ENCODE peak calls at places on chromosome 14, in four cellular contexts. One of them, this sample, is unnamed.

GRCh38 chr14:101719708-101720107 is 41.8 kb upstream of the PPP2R5C start:
- DNase-seq in CD8-positive, alpha-beta T cell: no peak
- DNase-seq in foreskin fibroblast: no peak
- DNase-seq in colonic mucosa: peak
- DNase-seq in this sample: no peak

GRCh38 chr14:94043111-94043755 is 17.1 kb downstream of the OTUB2 start:
- DNase-seq in foreskin fibroblast: peak
- DNase-seq in colonic mucosa: no peak
- DNase-seq in CD8-positive, alpha-beta T cell: no peak
- DNase-seq in this sample: no peak

GRCh38 chr14:61375218-61375617 is 53.8 kb downstream of the PRKCH start:
- DNase-seq in colonic mucosa: no peak
- DNase-seq in CD8-positive, alpha-beta T cell: no peak
- DNase-seq in foreskin fibroblast: no peak
- DNase-seq in this sample: no peak

GRCh38 chr14:99986416-99986815 is 78.8 kb upstream of the EVL start:
- DNase-seq in foreskin fibroblast: peak
- DNase-seq in CD8-positive, alpha-beta T cell: no peak
- DNase-seq in colonic mucosa: no peak
- DNase-seq in this sample: peak

GRCh38 chr14:88463318-88463717 is 77.9 kb downstream of the SPATA7 start:
- DNase-seq in CD8-positive, alpha-beta T cell: no peak
- DNase-seq in foreskin fibroblast: peak
- DNase-seq in colonic mucosa: peak
- DNase-seq in this sample: no peak

GRCh38 chr14:61109288-61109687 is 128.2 kb downstream of the SLC38A6 start:
- DNase-seq in CD8-positive, alpha-beta T cell: no peak
- DNase-seq in colonic mucosa: no peak
- DNase-seq in foreskin fibroblast: peak
- DNase-seq in this sample: no peak

GRCh38 chr14:72780771-72781170 is 113.1 kb downstream of the DPF3 start:
- DNase-seq in colonic mucosa: peak
- DNase-seq in foreskin fibroblast: peak
- DNase-seq in CD8-positive, alpha-beta T cell: no peak
- DNase-seq in this sample: peak

GRCh38 chr14:41071351-41071750 is 535.3 kb upstream of the LRFN5 start:
- DNase-seq in foreskin fibroblast: no peak
- DNase-seq in CD8-positive, alpha-beta T cell: no peak
- DNase-seq in colonic mucosa: no peak
- DNase-seq in this sample: no peak

GRCh38 chr14:88323520-88324199 is 591 bp upstream of the KCNK10 start:
- DNase-seq in foreskin fibroblast: peak
- DNase-seq in CD8-positive, alpha-beta T cell: no peak
- DNase-seq in colonic mucosa: no peak
- DNase-seq in this sample: no peak

GRCh38 chr14:64266206-64266605 is 28.0 kb downstream of the ESR2 start:
- DNase-seq in foreskin fibroblast: peak
- DNase-seq in CD8-positive, alpha-beta T cell: no peak
- DNase-seq in colonic mucosa: no peak
- DNase-seq in this sample: no peak

GRCh38 chr14:55846852-55847471 is 267.0 kb downstream of the KTN1 start:
- DNase-seq in colonic mucosa: no peak
- DNase-seq in CD8-positive, alpha-beta T cell: no peak
- DNase-seq in foreskin fibroblast: peak
- DNase-seq in this sample: no peak

GRCh38 chr14:74239848-74240793 is 872 bp downstream of the VSX2 start:
- DNase-seq in foreskin fibroblast: peak
- DNase-seq in colonic mucosa: no peak
- DNase-seq in CD8-positive, alpha-beta T cell: no peak
- DNase-seq in this sample: no peak

GRCh38 chr14:105999361-106000028 is 473.1 kb downstream of the TMEM121 start:
- DNase-seq in colonic mucosa: peak
- DNase-seq in foreskin fibroblast: no peak
- DNase-seq in CD8-positive, alpha-beta T cell: no peak
- DNase-seq in this sample: no peak

GRCh38 chr14:75315143-75315542 is 36.5 kb downstream of the FOS start:
- DNase-seq in colonic mucosa: peak
- DNase-seq in foreskin fibroblast: peak
- DNase-seq in CD8-positive, alpha-beta T cell: no peak
- DNase-seq in this sample: no peak

GRCh38 chr14:80634106-80634758 is 307.3 kb downstream of the CEP128 start:
- DNase-seq in foreskin fibroblast: peak
- DNase-seq in CD8-positive, alpha-beta T cell: no peak
- DNase-seq in colonic mucosa: no peak
- DNase-seq in this sample: no peak

GRCh38 chr14:33184587-33184986 is 245.9 kb downstream of the NPAS3 start:
- DNase-seq in colonic mucosa: no peak
- DNase-seq in foreskin fibroblast: peak
- DNase-seq in CD8-positive, alpha-beta T cell: no peak
- DNase-seq in this sample: no peak

GRCh38 chr14:100536721-100537700 is 50.2 kb downstream of the BEGAIN start:
- DNase-seq in colonic mucosa: peak
- DNase-seq in CD8-positive, alpha-beta T cell: no peak
- DNase-seq in foreskin fibroblast: no peak
- DNase-seq in this sample: no peak

GRCh38 chr14:56918849-56919574 is 108.7 kb upstream of the OTX2 start:
- DNase-seq in CD8-positive, alpha-beta T cell: no peak
- DNase-seq in foreskin fibroblast: no peak
- DNase-seq in colonic mucosa: no peak
- DNase-seq in this sample: no peak

GRCh38 chr14:75847584-75847983 is 134.2 kb downstream of the TGFB3 start:
- DNase-seq in CD8-positive, alpha-beta T cell: no peak
- DNase-seq in foreskin fibroblast: no peak
- DNase-seq in colonic mucosa: no peak
- DNase-seq in this sample: no peak

GRCh38 chr14:100790785-100791667 is 34.9 kb upstream of the MEG3 start:
- DNase-seq in foreskin fibroblast: no peak
- DNase-seq in CD8-positive, alpha-beta T cell: no peak
- DNase-seq in colonic mucosa: no peak
- DNase-seq in this sample: peak

GRCh38 chr14:35229495-35230089 is 62.6 kb upstream of the PSMA6 start:
- DNase-seq in CD8-positive, alpha-beta T cell: no peak
- DNase-seq in foreskin fibroblast: no peak
- DNase-seq in colonic mucosa: no peak
- DNase-seq in this sample: no peak

GRCh38 chr14:52014601-52015267 is 25.4 kb downstream of the RTRAF start:
- DNase-seq in CD8-positive, alpha-beta T cell: no peak
- DNase-seq in colonic mucosa: no peak
- DNase-seq in foreskin fibroblast: no peak
- DNase-seq in this sample: no peak

GRCh38 chr14:106694638-106695393 is 1168.4 kb downstream of the TMEM121 start:
- DNase-seq in CD8-positive, alpha-beta T cell: peak
- DNase-seq in colonic mucosa: no peak
- DNase-seq in foreskin fibroblast: no peak
- DNase-seq in this sample: no peak

GRCh38 chr14:100546051-100546443 is 41.2 kb downstream of the BEGAIN start:
- DNase-seq in CD8-positive, alpha-beta T cell: peak
- DNase-seq in colonic mucosa: peak
- DNase-seq in foreskin fibroblast: no peak
- DNase-seq in this sample: no peak

GRCh38 chr14:49549881-49550280 is 36.3 kb downstream of the RPS29 start:
- DNase-seq in foreskin fibroblast: peak
- DNase-seq in colonic mucosa: no peak
- DNase-seq in CD8-positive, alpha-beta T cell: no peak
- DNase-seq in this sample: no peak

GRCh38 chr14:64979336-64980074 is 7.2 kb upstream of the FNTB start:
- DNase-seq in CD8-positive, alpha-beta T cell: no peak
- DNase-seq in colonic mucosa: no peak
- DNase-seq in foreskin fibroblast: peak
- DNase-seq in this sample: no peak

GRCh38 chr14:70808402-70809237 is 693 bp downstream of the MAP3K9 start:
- DNase-seq in foreskin fibroblast: peak
- DNase-seq in colonic mucosa: peak
- DNase-seq in CD8-positive, alpha-beta T cell: peak
- DNase-seq in this sample: no peak

GRCh38 chr14:37974421-37974820 is 233.3 kb upstream of the SSTR1 start:
- DNase-seq in colonic mucosa: no peak
- DNase-seq in CD8-positive, alpha-beta T cell: no peak
- DNase-seq in foreskin fibroblast: peak
- DNase-seq in this sample: no peak

GRCh38 chr14:97703006-97703760 is 906.0 kb downstream of the VRK1 start:
- DNase-seq in CD8-positive, alpha-beta T cell: no peak
- DNase-seq in colonic mucosa: no peak
- DNase-seq in foreskin fibroblast: no peak
- DNase-seq in this sample: no peak

GRCh38 chr14:64825498-64825897 is 54.2 kb downstream of the SPTB start:
- DNase-seq in colonic mucosa: no peak
- DNase-seq in foreskin fibroblast: no peak
- DNase-seq in CD8-positive, alpha-beta T cell: no peak
- DNase-seq in this sample: no peak

GRCh38 chr14:27528328-27528727 is 930.5 kb upstream of the NOVA1 start:
- DNase-seq in CD8-positive, alpha-beta T cell: no peak
- DNase-seq in colonic mucosa: no peak
- DNase-seq in foreskin fibroblast: no peak
- DNase-seq in this sample: no peak

GRCh38 chr14:27945512-27945911 is 821.1 kb upstream of the FOXG1 start:
- DNase-seq in CD8-positive, alpha-beta T cell: no peak
- DNase-seq in foreskin fibroblast: no peak
- DNase-seq in colonic mucosa: no peak
- DNase-seq in this sample: no peak

GRCh38 chr14:100156776-100157175 is 2.7 kb downstream of the DEGS2 start:
- DNase-seq in foreskin fibroblast: no peak
- DNase-seq in colonic mucosa: peak
- DNase-seq in CD8-positive, alpha-beta T cell: no peak
- DNase-seq in this sample: no peak

GRCh38 chr14:77278461-77279230 is 7.6 kb upstream of the NGB start:
- DNase-seq in colonic mucosa: no peak
- DNase-seq in CD8-positive, alpha-beta T cell: no peak
- DNase-seq in foreskin fibroblast: no peak
- DNase-seq in this sample: no peak

GRCh38 chr14:54535126-54535525 is 25.4 kb downstream of the CGRRF1 start:
- DNase-seq in CD8-positive, alpha-beta T cell: no peak
- DNase-seq in foreskin fibroblast: peak
- DNase-seq in colonic mucosa: no peak
- DNase-seq in this sample: no peak

GRCh38 chr14:95449131-95449530 is 67.3 kb downstream of the SYNE3 start:
- DNase-seq in foreskin fibroblast: no peak
- DNase-seq in CD8-positive, alpha-beta T cell: no peak
- DNase-seq in colonic mucosa: no peak
- DNase-seq in this sample: no peak

GRCh38 chr14:95453713-95453980 is 62.8 kb downstream of the SYNE3 start:
- DNase-seq in CD8-positive, alpha-beta T cell: no peak
- DNase-seq in colonic mucosa: no peak
- DNase-seq in foreskin fibroblast: no peak
- DNase-seq in this sample: no peak

GRCh38 chr14:95455246-95455645 is 61.2 kb downstream of the SYNE3 start:
- DNase-seq in CD8-positive, alpha-beta T cell: no peak
- DNase-seq in foreskin fibroblast: no peak
- DNase-seq in colonic mucosa: no peak
- DNase-seq in this sample: no peak

GRCh38 chr14:95452890-95453712 is 63.3 kb downstream of the SYNE3 start:
- DNase-seq in colonic mucosa: no peak
- DNase-seq in foreskin fibroblast: no peak
- DNase-seq in CD8-positive, alpha-beta T cell: no peak
- DNase-seq in this sample: no peak

GRCh38 chr14:95452176-95452889 is 64.1 kb downstream of the SYNE3 start:
- DNase-seq in CD8-positive, alpha-beta T cell: no peak
- DNase-seq in foreskin fibroblast: peak
- DNase-seq in colonic mucosa: no peak
- DNase-seq in this sample: no peak
- TF ChIP-seq CTCF in CD8-positive, alpha-beta T cell: no peak
- TF ChIP-seq CTCF in foreskin fibroblast: peak
- TF ChIP-seq CTCF in colonic mucosa: no peak
- TF ChIP-seq CTCF in this sample: peak

DNA sequence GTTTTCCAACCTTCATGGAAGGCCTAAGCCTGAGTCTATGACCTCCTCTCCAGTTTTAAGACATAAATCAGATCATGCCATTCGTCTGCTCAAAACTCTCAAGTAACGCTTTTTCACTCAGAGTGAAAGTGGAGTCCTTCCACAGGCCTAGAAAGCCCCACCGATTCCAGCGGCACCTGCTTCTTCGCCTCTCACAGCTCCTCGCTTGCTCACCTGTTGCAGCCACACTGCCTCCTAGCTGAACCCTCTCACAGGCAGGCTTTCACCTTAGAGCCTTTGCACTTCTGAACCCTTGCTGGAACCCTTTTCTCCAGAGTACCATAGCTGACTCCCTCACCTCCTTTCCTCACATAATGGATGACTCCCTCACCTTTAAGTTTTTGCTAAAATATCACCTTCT is 301.1 kb downstream of the ZFP36L1 start:
- DNase-seq in CD8-positive, alpha-beta T cell: no peak
- DNase-seq in foreskin fibroblast: no peak
- DNase-seq in colonic mucosa: no peak
- DNase-seq in this sample: no peak
- TF ChIP-seq CTCF in CD8-positive, alpha-beta T cell: no peak
- TF ChIP-seq CTCF in foreskin fibroblast: no peak
- TF ChIP-seq CTCF in colonic mucosa: no peak
- TF ChIP-seq CTCF in this sample: no peak

GRCh38 chr14:22770481-22771187 is 4.1 kb downstream of the OXA1L start:
- DNase-seq in CD8-positive, alpha-beta T cell: no peak
- DNase-seq in colonic mucosa: no peak
- DNase-seq in foreskin fibroblast: no peak
- DNase-seq in this sample: no peak

GRCh38 chr14:22766457-22767322 is at the start of gene OXA1L:
- DNase-seq in foreskin fibroblast: peak
- DNase-seq in CD8-positive, alpha-beta T cell: peak
- DNase-seq in colonic mucosa: peak
- DNase-seq in this sample: peak

GRCh38 chr14:22768947-22769346 is 2.5 kb downstream of the OXA1L start:
- DNase-seq in CD8-positive, alpha-beta T cell: no peak
- DNase-seq in foreskin fibroblast: no peak
- DNase-seq in colonic mucosa: no peak
- DNase-seq in this sample: no peak

GRCh38 chr14:22767323-22767589 is 768 bp downstream of the OXA1L start:
- DNase-seq in colonic mucosa: no peak
- DNase-seq in CD8-positive, alpha-beta T cell: no peak
- DNase-seq in foreskin fibroblast: no peak
- DNase-seq in this sample: no peak

DNA sequence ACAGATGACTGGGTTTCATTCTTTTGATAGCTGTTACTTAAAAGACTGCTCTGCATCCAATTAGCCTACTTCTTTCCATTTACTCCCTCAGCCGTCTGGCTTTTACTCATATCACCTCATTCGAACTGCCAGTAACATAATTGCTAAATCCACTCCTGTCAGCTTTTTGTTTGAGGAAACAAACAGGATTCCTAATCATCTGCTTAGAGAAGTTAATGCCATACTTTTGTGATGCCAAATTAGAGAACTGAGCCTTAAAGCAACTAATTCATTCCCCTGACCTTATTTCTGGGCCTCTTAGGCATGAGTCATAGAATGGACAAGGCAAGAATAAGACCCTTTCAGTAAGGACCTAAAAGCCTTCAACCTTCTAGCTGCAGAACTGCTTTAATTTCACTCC is 2.9 kb downstream of the OXA1L start:
- DNase-seq in CD8-positive, alpha-beta T cell: no peak
- DNase-seq in foreskin fibroblast: no peak
- DNase-seq in colonic mucosa: no peak
- DNase-seq in this sample: no peak
- TF ChIP-seq CTCF in CD8-positive, alpha-beta T cell: no peak
- TF ChIP-seq CTCF in foreskin fibroblast: no peak
- TF ChIP-seq CTCF in colonic mucosa: no peak
- TF ChIP-seq CTCF in this sample: no peak

GRCh38 chr14:104820669-104821228 is 19.8 kb downstream of the ZBTB42 start:
- DNase-seq in colonic mucosa: peak
- DNase-seq in CD8-positive, alpha-beta T cell: no peak
- DNase-seq in foreskin fibroblast: peak
- DNase-seq in this sample: no peak
- TF ChIP-seq CTCF in colonic mucosa: peak
- TF ChIP-seq CTCF in CD8-positive, alpha-beta T cell: no peak
- TF ChIP-seq CTCF in foreskin fibroblast: peak
- TF ChIP-seq CTCF in this sample: peak

GRCh38 chr14:23360496-23360895 is 4.5 kb downstream of the EFS start:
- DNase-seq in CD8-positive, alpha-beta T cell: no peak
- DNase-seq in foreskin fibroblast: no peak
- DNase-seq in colonic mucosa: no peak
- DNase-seq in this sample: no peak
- TF ChIP-seq CTCF in CD8-positive, alpha-beta T cell: no peak
- TF ChIP-seq CTCF in foreskin fibroblast: no peak
- TF ChIP-seq CTCF in colonic mucosa: no peak
- TF ChIP-seq CTCF in this sample: no peak